ENCODE peak calls at places on chromosome 21, in ten cellular contexts. F, J, E, Q, M, L, R, A, D and V are unnamed samples.

GRCh38 chr21:42219606-42220137 is 732 bp downstream of the ABCG1 start:
- DNase-seq in E (peak), R (no peak), F (no peak), Q (no peak), D (no peak), A (peak), J (no peak), L (no peak), M (no peak), V (peak)

GRCh38 chr21:34962586-34963222 is 86.4 kb downstream of the RUNX1 start:
- DNase-seq in Q (no peak), L (no peak), J (no peak), F (no peak), D (no peak), R (no peak), M (peak), A (no peak), E (no peak), V (no peak)

GRCh38 chr21:22575165-22575584 is 1577.0 kb downstream of the NCAM2 start:
- DNase-seq in D (no peak), A (no peak), M (no peak), F (no peak), Q (no peak), E (peak), J (no peak), L (no peak), R (no peak), V (peak)

GRCh38 chr21:43825936-43826622 is 36.7 kb downstream of the RRP1 start:
- DNase-seq in M (no peak), F (no peak), D (no peak), R (no peak), A (no peak), Q (no peak), J (no peak), E (peak), L (no peak), V (no peak)

GRCh38 chr21:42395910-42396625 is at the start of gene TMPRSS3:
- DNase-seq in L (no peak), Q (no peak), A (no peak), D (no peak), M (no peak), R (no peak), E (no peak), J (no peak), F (no peak), V (no peak)

GRCh38 chr21:15820857-15821256 is 91.1 kb downstream of the USP25 start:
- DNase-seq in L (no peak), A (peak), Q (no peak), E (no peak), J (no peak), F (no peak), R (no peak), D (no peak), M (no peak), V (no peak)

GRCh38 chr21:36075171-36075570 is 5.3 kb downstream of the CBR1 start:
- DNase-seq in M (no peak), D (no peak), Q (no peak), J (no peak), A (no peak), F (no peak), L (no peak), R (no peak), E (no peak), V (no peak)

GRCh38 chr21:15614757-15615156 is 115.0 kb upstream of the USP25 start:
- DNase-seq in L (no peak), D (no peak), J (no peak), F (no peak), E (no peak), R (no peak), M (no peak), A (no peak), Q (no peak), V (no peak)

GRCh38 chr21:46248827-46249226 is 20.3 kb upstream of the LSS start:
- DNase-seq in F (no peak), E (no peak), R (no peak), L (no peak), A (no peak), Q (no peak), D (no peak), M (no peak), J (no peak), V (no peak)

GRCh38 chr21:41630249-41630648 is 122.3 kb upstream of the TMPRSS2 start:
- DNase-seq in Q (no peak), A (peak), R (no peak), L (no peak), E (no peak), M (no peak), F (peak), D (no peak), J (no peak), V (no peak)

GRCh38 chr21:42097860-42098259 is 26.7 kb downstream of the UMODL1 start:
- DNase-seq in D (no peak), J (no peak), E (peak), F (peak), M (no peak), R (no peak), A (peak), Q (peak), L (no peak), V (peak)

GRCh38 chr21:15301014-15301413 is 236.2 kb upstream of the NRIP1 start:
- DNase-seq in E (no peak), F (peak), Q (no peak), A (peak), L (no peak), M (no peak), J (no peak), D (no peak), R (no peak), V (no peak)

GRCh38 chr21:43266534-43266933 is 97.7 kb downstream of the CRYAA start:
- DNase-seq in M (no peak), R (no peak), E (no peak), D (no peak), Q (no peak), F (peak), A (peak), J (no peak), L (no peak), V (no peak)

GRCh38 chr21:43631411-43632107 is 27.7 kb downstream of the HSF2BP start:
- DNase-seq in M (no peak), Q (no peak), A (no peak), F (no peak), D (no peak), L (no peak), J (no peak), R (no peak), E (no peak), V (no peak)

GRCh38 chr21:32869459-32869858 is 97.9 kb upstream of the PAXBP1 start:
- DNase-seq in D (no peak), F (no peak), E (no peak), J (no peak), A (no peak), L (no peak), Q (no peak), R (no peak), M (no peak), V (no peak)

GRCh38 chr21:18959817-18960216 is 556.2 kb upstream of the TMPRSS15 start:
- DNase-seq in F (no peak), M (no peak), J (no peak), A (no peak), R (no peak), L (no peak), D (no peak), E (no peak), Q (no peak), V (no peak)

GRCh38 chr21:35658242-35658641 is 402.1 kb downstream of the SETD4 start:
- DNase-seq in M (no peak), Q (no peak), A (peak), J (no peak), F (peak), L (no peak), E (no peak), D (no peak), R (no peak), V (no peak)

GRCh38 chr21:44868707-44869106 is 4.8 kb downstream of the PTTG1IP start:
- DNase-seq in E (no peak), J (no peak), Q (no peak), R (no peak), L (no peak), F (no peak), D (no peak), A (no peak), M (no peak), V (no peak)

GRCh38 chr21:35989185-35989735 is 71.1 kb downstream of the SETD4 start:
- DNase-seq in A (peak), M (no peak), D (no peak), Q (no peak), R (no peak), J (no peak), F (peak), L (no peak), E (no peak), V (no peak)

GRCh38 chr21:33299181-33299752 is 25.5 kb upstream of the IFNAR1 start:
- DNase-seq in D (peak), L (peak), A (no peak), J (no peak), M (peak), E (no peak), R (no peak), Q (no peak), F (no peak), V (no peak)

GRCh38 chr21:41217656-41218380 is 49.9 kb downstream of the BACE2 start:
- DNase-seq in Q (no peak), A (peak), F (no peak), R (no peak), L (no peak), E (peak), J (no peak), M (no peak), D (no peak), V (no peak)

GRCh38 chr21:42307106-42307505 is 8.1 kb downstream of the TFF3 start:
- DNase-seq in D (no peak), R (no peak), A (no peak), E (no peak), M (no peak), Q (no peak), F (no peak), L (no peak), J (no peak), V (no peak)